ENCODE peak calls at places on chromosomes 4 and X, in ten cellular contexts. One of them, this sample, is unnamed. For H3K4me1, the result is how much of the 10 kb centered on the place peaks cover.

GRCh38 chr4:119135721-119136121 is at the start of gene MYOZ2:
- DNase-seq in body of pancreas: no peak
- DNase-seq in breast epithelium: no peak
- DNase-seq in CD8-positive, alpha-beta memory T cell: no peak
- DNase-seq in PC-9: no peak
- DNase-seq in SJSA1: no peak
- DNase-seq in pancreas: no peak
- DNase-seq in foreskin keratinocyte: peak
- DNase-seq in GM23248: peak
- DNase-seq in heart left ventricle: no peak
- DNase-seq in this sample: no peak

GRCh38 chr4:109375778-109376414 is 57.7 kb upstream of the SEC24B start:
- DNase-seq in body of pancreas: no peak
- DNase-seq in breast epithelium: peak
- DNase-seq in CD8-positive, alpha-beta memory T cell: no peak
- DNase-seq in PC-9: no peak
- DNase-seq in SJSA1: no peak
- DNase-seq in pancreas: no peak
- DNase-seq in foreskin keratinocyte: peak
- DNase-seq in GM23248: no peak
- DNase-seq in heart left ventricle: no peak
- DNase-seq in this sample: no peak

GRCh38 chrX:1475881-1476280 is 23.2 kb upstream of the ASMTL start:
- DNase-seq in body of pancreas: no peak
- DNase-seq in breast epithelium: peak
- DNase-seq in CD8-positive, alpha-beta memory T cell: no peak
- DNase-seq in PC-9: no peak
- DNase-seq in SJSA1: no peak
- DNase-seq in pancreas: no peak
- DNase-seq in foreskin keratinocyte: no peak
- DNase-seq in GM23248: no peak
- DNase-seq in heart left ventricle: no peak
- DNase-seq in this sample: no peak

GRCh38 chr4:139900964-139901376 is 235.4 kb downstream of the MGST2 start:
- DNase-seq in body of pancreas: no peak
- DNase-seq in breast epithelium: no peak
- DNase-seq in CD8-positive, alpha-beta memory T cell: no peak
- DNase-seq in PC-9: no peak
- DNase-seq in SJSA1: no peak
- DNase-seq in pancreas: no peak
- DNase-seq in foreskin keratinocyte: peak
- DNase-seq in GM23248: peak
- DNase-seq in heart left ventricle: no peak
- DNase-seq in this sample: no peak

GRCh38 chr4:87112063-87112462 is 108.4 kb downstream of the KLHL8 start:
- DNase-seq in body of pancreas: no peak
- DNase-seq in breast epithelium: no peak
- DNase-seq in CD8-positive, alpha-beta memory T cell: no peak
- DNase-seq in PC-9: no peak
- DNase-seq in SJSA1: no peak
- DNase-seq in pancreas: no peak
- DNase-seq in foreskin keratinocyte: no peak
- DNase-seq in GM23248: no peak
- DNase-seq in heart left ventricle: no peak
- DNase-seq in this sample: no peak

GRCh38 chrX:16348286-16348685 is 181.0 kb downstream of the MAGEB17 start:
- DNase-seq in body of pancreas: no peak
- DNase-seq in breast epithelium: no peak
- DNase-seq in CD8-positive, alpha-beta memory T cell: no peak
- DNase-seq in PC-9: no peak
- DNase-seq in SJSA1: no peak
- DNase-seq in pancreas: no peak
- DNase-seq in foreskin keratinocyte: no peak
- DNase-seq in GM23248: no peak
- DNase-seq in heart left ventricle: no peak
- DNase-seq in this sample: no peak

GRCh38 chr4:182449186-182449880 is 206.1 kb downstream of the TENM3 start:
- DNase-seq in body of pancreas: no peak
- DNase-seq in breast epithelium: no peak
- DNase-seq in CD8-positive, alpha-beta memory T cell: no peak
- DNase-seq in PC-9: no peak
- DNase-seq in SJSA1: peak
- DNase-seq in pancreas: no peak
- DNase-seq in foreskin keratinocyte: peak
- DNase-seq in GM23248: no peak
- DNase-seq in heart left ventricle: no peak
- DNase-seq in this sample: no peak

GRCh38 chr4:176376032-176376614 is 56.4 kb downstream of the SPCS3 start:
- DNase-seq in body of pancreas: no peak
- DNase-seq in breast epithelium: no peak
- DNase-seq in CD8-positive, alpha-beta memory T cell: no peak
- DNase-seq in PC-9: no peak
- DNase-seq in SJSA1: no peak
- DNase-seq in pancreas: no peak
- DNase-seq in foreskin keratinocyte: peak
- DNase-seq in GM23248: peak
- DNase-seq in heart left ventricle: no peak
- DNase-seq in this sample: no peak

GRCh38 chrX:145630806-145631435 is 186.7 kb upstream of the SLITRK2 start:
- DNase-seq in body of pancreas: no peak
- DNase-seq in breast epithelium: no peak
- DNase-seq in CD8-positive, alpha-beta memory T cell: no peak
- DNase-seq in PC-9: no peak
- DNase-seq in SJSA1: no peak
- DNase-seq in pancreas: no peak
- DNase-seq in foreskin keratinocyte: no peak
- DNase-seq in GM23248: no peak
- DNase-seq in heart left ventricle: no peak
- DNase-seq in this sample: no peak

GRCh38 chr4:30434656-30435055 is 285.5 kb upstream of the PCDH7 start:
- DNase-seq in body of pancreas: no peak
- DNase-seq in breast epithelium: no peak
- DNase-seq in CD8-positive, alpha-beta memory T cell: no peak
- DNase-seq in PC-9: no peak
- DNase-seq in SJSA1: no peak
- DNase-seq in pancreas: no peak
- DNase-seq in foreskin keratinocyte: no peak
- DNase-seq in GM23248: no peak
- DNase-seq in heart left ventricle: no peak
- DNase-seq in this sample: no peak

GRCh38 chr4:168882650-168883233 is 127.3 kb downstream of the CBR4 start:
- DNase-seq in body of pancreas: peak
- DNase-seq in breast epithelium: no peak
- DNase-seq in CD8-positive, alpha-beta memory T cell: no peak
- DNase-seq in PC-9: peak
- DNase-seq in SJSA1: peak
- DNase-seq in pancreas: no peak
- DNase-seq in foreskin keratinocyte: peak
- DNase-seq in GM23248: peak
- DNase-seq in heart left ventricle: no peak
- DNase-seq in this sample: no peak

GRCh38 chr4:178083968-178084367 is 641.7 kb upstream of the AGA start:
- DNase-seq in body of pancreas: no peak
- DNase-seq in breast epithelium: no peak
- DNase-seq in CD8-positive, alpha-beta memory T cell: no peak
- DNase-seq in PC-9: no peak
- DNase-seq in SJSA1: no peak
- DNase-seq in pancreas: no peak
- DNase-seq in foreskin keratinocyte: no peak
- DNase-seq in GM23248: no peak
- DNase-seq in heart left ventricle: no peak
- DNase-seq in this sample: no peak

GRCh38 chrX:38768079-38768478 is 33.2 kb upstream of the MID1IP1 start:
- DNase-seq in body of pancreas: peak
- DNase-seq in breast epithelium: no peak
- DNase-seq in CD8-positive, alpha-beta memory T cell: no peak
- DNase-seq in PC-9: no peak
- DNase-seq in SJSA1: no peak
- DNase-seq in pancreas: no peak
- DNase-seq in foreskin keratinocyte: peak
- DNase-seq in GM23248: peak
- DNase-seq in heart left ventricle: no peak
- DNase-seq in this sample: no peak

DNA sequence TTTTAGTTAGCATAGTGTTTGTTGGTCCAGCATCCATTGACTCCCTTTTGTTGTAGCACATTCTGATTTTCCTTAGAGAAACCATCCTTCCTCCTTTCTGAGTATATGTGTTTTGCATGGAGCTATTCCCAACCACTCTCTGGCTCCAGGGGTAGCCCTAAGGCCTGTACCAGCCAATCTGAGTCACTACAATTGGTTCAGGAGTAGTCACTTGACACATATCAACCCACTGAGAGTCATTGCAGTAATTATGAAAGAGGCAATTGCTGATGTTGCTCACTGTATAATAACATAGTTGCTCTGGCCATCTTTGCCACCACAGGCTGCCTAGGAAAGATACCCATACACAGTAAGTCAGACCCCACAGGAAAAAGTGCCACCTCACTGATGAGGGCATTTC is 71.2 kb upstream of the GRID2 start:
- DNase-seq in body of pancreas: no peak
- DNase-seq in breast epithelium: no peak
- DNase-seq in CD8-positive, alpha-beta memory T cell: no peak
- DNase-seq in PC-9: no peak
- DNase-seq in SJSA1: no peak
- DNase-seq in pancreas: no peak
- DNase-seq in foreskin keratinocyte: peak
- DNase-seq in GM23248: peak
- DNase-seq in heart left ventricle: no peak
- DNase-seq in this sample: no peak
- H3K4me1 ChIP-seq in body of pancreas: under half
- H3K4me1 ChIP-seq in breast epithelium: under half
- H3K4me1 ChIP-seq in CD8-positive, alpha-beta memory T cell: under half
- H3K4me1 ChIP-seq in PC-9: under half
- H3K4me1 ChIP-seq in SJSA1: under half
- H3K4me1 ChIP-seq in pancreas: under half
- H3K4me1 ChIP-seq in foreskin keratinocyte: under half
- H3K4me1 ChIP-seq in GM23248: under half
- H3K4me1 ChIP-seq in heart left ventricle: under half
- H3K4me1 ChIP-seq in this sample: under half

DNA sequence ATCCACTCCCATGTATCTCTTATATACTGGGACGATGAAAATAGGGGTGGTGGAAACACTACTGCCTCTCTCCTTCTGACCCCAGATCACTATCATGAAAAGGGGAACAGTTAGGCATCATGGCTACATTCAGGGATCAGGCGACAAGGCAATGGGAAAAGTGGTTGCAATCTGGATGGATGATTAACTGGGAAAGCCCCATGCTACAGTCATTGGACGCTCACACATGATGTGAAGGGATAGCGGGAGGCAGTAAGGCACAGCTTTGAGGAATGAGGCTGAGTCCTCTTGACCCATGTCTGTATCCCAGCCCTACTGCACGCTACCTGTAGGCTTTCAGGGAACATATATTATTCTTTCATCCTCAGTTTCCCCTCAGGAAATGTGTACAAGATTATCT is 10.2 kb downstream of the GASK1B start:
- DNase-seq in body of pancreas: no peak
- DNase-seq in breast epithelium: no peak
- DNase-seq in CD8-positive, alpha-beta memory T cell: no peak
- DNase-seq in PC-9: no peak
- DNase-seq in SJSA1: no peak
- DNase-seq in pancreas: no peak
- DNase-seq in foreskin keratinocyte: no peak
- DNase-seq in GM23248: peak
- DNase-seq in heart left ventricle: no peak
- DNase-seq in this sample: no peak
- H3K4me1 ChIP-seq in body of pancreas: under half
- H3K4me1 ChIP-seq in breast epithelium: under half
- H3K4me1 ChIP-seq in CD8-positive, alpha-beta memory T cell: under half
- H3K4me1 ChIP-seq in PC-9: under half
- H3K4me1 ChIP-seq in SJSA1: under half
- H3K4me1 ChIP-seq in pancreas: under half
- H3K4me1 ChIP-seq in foreskin keratinocyte: under half
- H3K4me1 ChIP-seq in GM23248: under half
- H3K4me1 ChIP-seq in heart left ventricle: half or more
- H3K4me1 ChIP-seq in this sample: under half

GRCh38 chr4:85744950-85745349 is 270.0 kb downstream of the ARHGAP24 start:
- DNase-seq in body of pancreas: no peak
- DNase-seq in breast epithelium: no peak
- DNase-seq in CD8-positive, alpha-beta memory T cell: no peak
- DNase-seq in PC-9: no peak
- DNase-seq in SJSA1: no peak
- DNase-seq in pancreas: no peak
- DNase-seq in foreskin keratinocyte: peak
- DNase-seq in GM23248: peak
- DNase-seq in heart left ventricle: no peak
- DNase-seq in this sample: no peak
- H3K4me1 ChIP-seq in body of pancreas: half or more
- H3K4me1 ChIP-seq in breast epithelium: under half
- H3K4me1 ChIP-seq in CD8-positive, alpha-beta memory T cell: under half
- H3K4me1 ChIP-seq in PC-9: under half
- H3K4me1 ChIP-seq in SJSA1: under half
- H3K4me1 ChIP-seq in pancreas: under half
- H3K4me1 ChIP-seq in foreskin keratinocyte: under half
- H3K4me1 ChIP-seq in GM23248: under half
- H3K4me1 ChIP-seq in heart left ventricle: under half
- H3K4me1 ChIP-seq in this sample: under half

DNA sequence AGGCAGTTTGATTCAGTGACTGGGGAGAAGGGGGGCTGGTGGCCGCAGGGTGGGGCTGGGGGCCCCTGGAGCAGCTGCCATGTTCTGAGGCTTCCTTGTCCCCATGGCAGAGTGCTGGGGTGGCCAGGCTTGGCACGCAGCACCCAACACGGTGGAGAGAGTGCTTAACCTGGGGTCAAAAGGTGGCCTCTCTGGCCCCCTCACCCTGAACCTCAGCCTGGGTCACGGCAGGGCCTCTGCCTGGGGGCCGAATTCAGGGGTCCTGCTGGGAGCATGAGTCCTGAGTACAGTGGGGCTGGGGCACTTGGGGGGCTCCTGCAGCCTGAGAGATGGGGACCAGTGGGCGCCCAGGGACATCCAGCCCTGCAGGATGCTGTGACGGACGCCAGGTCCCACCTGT is 19.9 kb downstream of the FGFRL1 start:
- DNase-seq in body of pancreas: no peak
- DNase-seq in breast epithelium: no peak
- DNase-seq in CD8-positive, alpha-beta memory T cell: no peak
- DNase-seq in PC-9: no peak
- DNase-seq in SJSA1: no peak
- DNase-seq in pancreas: no peak
- DNase-seq in foreskin keratinocyte: no peak
- DNase-seq in GM23248: no peak
- DNase-seq in heart left ventricle: no peak
- DNase-seq in this sample: no peak
- H3K4me1 ChIP-seq in body of pancreas: under half
- H3K4me1 ChIP-seq in breast epithelium: under half
- H3K4me1 ChIP-seq in CD8-positive, alpha-beta memory T cell: under half
- H3K4me1 ChIP-seq in PC-9: under half
- H3K4me1 ChIP-seq in SJSA1: under half
- H3K4me1 ChIP-seq in pancreas: under half
- H3K4me1 ChIP-seq in foreskin keratinocyte: under half
- H3K4me1 ChIP-seq in GM23248: under half
- H3K4me1 ChIP-seq in heart left ventricle: under half
- H3K4me1 ChIP-seq in this sample: under half

DNA sequence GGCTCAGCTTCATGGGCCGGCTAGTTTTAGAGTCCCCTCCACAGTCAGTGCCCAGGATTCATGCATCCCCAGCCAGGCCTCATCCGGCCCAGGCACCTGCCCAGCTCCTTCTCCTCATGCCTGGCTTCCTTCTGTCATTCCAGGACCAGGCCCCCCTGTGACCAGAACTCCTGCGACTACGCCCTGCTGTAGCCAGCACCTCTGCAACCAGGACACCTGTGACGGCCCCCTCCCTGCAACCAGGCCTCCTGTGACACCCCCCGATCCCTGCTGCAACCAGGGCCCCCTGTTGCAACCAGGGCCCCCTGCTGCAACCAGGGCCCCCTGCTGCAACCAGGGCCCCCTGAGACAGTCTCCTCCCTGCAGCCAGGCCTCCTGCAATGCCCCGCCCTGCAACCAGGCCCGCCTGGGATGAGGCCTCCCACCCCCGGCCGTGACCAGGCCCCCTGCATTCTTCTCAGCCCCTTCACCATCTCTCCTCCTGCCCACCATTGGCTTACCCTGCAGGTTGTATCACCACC is 46.8 kb downstream of the HTRA3 start:
- DNase-seq in body of pancreas: no peak
- DNase-seq in breast epithelium: no peak
- DNase-seq in CD8-positive, alpha-beta memory T cell: no peak
- DNase-seq in PC-9: peak
- DNase-seq in SJSA1: no peak
- DNase-seq in pancreas: no peak
- DNase-seq in foreskin keratinocyte: no peak
- DNase-seq in GM23248: no peak
- DNase-seq in heart left ventricle: no peak
- DNase-seq in this sample: peak
- H3K4me1 ChIP-seq in body of pancreas: under half
- H3K4me1 ChIP-seq in breast epithelium: under half
- H3K4me1 ChIP-seq in CD8-positive, alpha-beta memory T cell: under half
- H3K4me1 ChIP-seq in PC-9: under half
- H3K4me1 ChIP-seq in SJSA1: under half
- H3K4me1 ChIP-seq in pancreas: under half
- H3K4me1 ChIP-seq in foreskin keratinocyte: under half
- H3K4me1 ChIP-seq in GM23248: under half
- H3K4me1 ChIP-seq in heart left ventricle: under half
- H3K4me1 ChIP-seq in this sample: under half